ENCODE peak calls at places on chromosomes 2 and 18, in seven cellular contexts. I is Peyer's patch, Y is tibial artery, X is heart right ventricle, A is pancreas, C is PC-9, S is adrenal gland. Q is an unnamed sample.

GRCh38 chr2:184577741-184578140 is 20.6 kb upstream of the ZNF804A start:
- DNase-seq in C (no peak), X (no peak), Y (no peak), I (no peak), A (no peak), S (no peak), Q (no peak)

GRCh38 chr2:72062336-72062735 is 85.3 kb downstream of the CYP26B1 start:
- DNase-seq in C (no peak), Y (no peak), A (no peak), I (no peak), X (no peak), S (no peak), Q (peak; percentile 54)

GRCh38 chr2:44169155-44169898 is 652 bp downstream of the PPM1B start:
- DNase-seq in Y (peak; percentile 74), A (peak; percentile 83), C (peak; percentile 59), I (peak; percentile 30), S (peak; percentile 35), X (no peak), Q (peak; percentile 56)

GRCh38 chr2:104790100-104790811 is 63.7 kb upstream of the POU3F3 start:
- DNase-seq in S (no peak), A (no peak), I (no peak), C (no peak), Y (no peak), X (no peak), Q (peak; percentile 30)

GRCh38 chr2:81242502-81242901 is 938.0 kb upstream of the LRRTM1 start:
- DNase-seq in A (no peak), S (no peak), Y (no peak), X (no peak), C (no peak), I (no peak), Q (no peak)

GRCh38 chr2:43133708-43134570 is 92.5 kb downstream of the ZFP36L2 start:
- DNase-seq in A (no peak), S (no peak), Y (peak; percentile 68), C (peak; percentile 26), I (peak; percentile 97), X (no peak), Q (no peak)

GRCh38 chr2:217703102-217703501 is 299.7 kb downstream of the TNS1 start:
- DNase-seq in A (peak; percentile 76), X (no peak), S (no peak), I (no peak), C (no peak), Y (no peak), Q (no peak)

GRCh38 chr2:15968280-15969178 is 28.2 kb downstream of the MYCN start:
- DNase-seq in I (no peak), Y (no peak), A (no peak), X (no peak), S (no peak), C (no peak), Q (no peak)

GRCh38 chr2:241853651-241854341 is 4.9 kb downstream of the PDCD1 start:
- DNase-seq in S (peak; percentile 33), Y (peak; percentile 63), I (no peak), C (no peak), X (peak; percentile 71), A (peak; percentile 77), Q (no peak)

GRCh38 chr2:109454764-109455394 is 158.9 kb downstream of the SEPTIN10 start:
- DNase-seq in I (no peak), S (no peak), A (no peak), C (no peak), X (no peak), Y (peak; percentile 59), Q (no peak)

GRCh38 chr2:221517362-221518121 is 54.6 kb downstream of the EPHA4 start:
- DNase-seq in Y (no peak), A (no peak), S (peak; percentile 16), C (peak; percentile 100), X (peak; percentile 24), I (peak; percentile 82), Q (no peak)

GRCh38 chr2:226743911-226744310 is 55.7 kb downstream of the IRS1 start:
- DNase-seq in Y (no peak), I (no peak), A (no peak), S (no peak), C (no peak), X (no peak), Q (no peak)

GRCh38 chr2:19801367-19802087 is 100.3 kb downstream of the TTC32 start:
- DNase-seq in S (peak; percentile 96), Y (peak; percentile 98), X (peak; percentile 83), C (peak; percentile 96), I (no peak), A (no peak), Q (no peak)

GRCh38 chr2:86791574-86791973 is 861 bp upstream of the CD8A start:
- DNase-seq in A (peak; percentile 36), Y (no peak), X (no peak), S (no peak), I (no peak), C (no peak), Q (no peak)

GRCh38 chr2:218438601-218439000 is 19.7 kb downstream of the VIL1 start:
- DNase-seq in Y (peak; percentile 33), X (no peak), S (no peak), C (no peak), I (no peak), A (no peak), Q (peak; percentile 13)

GRCh38 chr2:238701066-238701906 is 146.6 kb upstream of the TWIST2 start:
- DNase-seq in Y (peak; percentile 58), I (no peak), S (no peak), X (no peak), C (no peak), A (no peak), Q (no peak)

GRCh38 chr2:131105950-131106801 is 1.0 kb downstream of the PLEKHB2 start:
- DNase-seq in C (peak; percentile 62), X (no peak), S (peak; percentile 79), Y (peak; percentile 67), A (no peak), I (peak; percentile 46), Q (peak; percentile 38)

GRCh38 chr18:1846640-1847039 is 724.7 kb downstream of the METTL4 start:
- DNase-seq in S (no peak), A (no peak), Y (no peak), C (no peak), I (no peak), X (no peak), Q (peak; percentile 40)

GRCh38 chr2:149559341-149560068 is 28.1 kb downstream of the MMADHC start:
- DNase-seq in Y (no peak), S (no peak), I (no peak), C (no peak), A (no peak), X (no peak), Q (no peak)

GRCh38 chr18:36850527-36851201 is 21.7 kb downstream of the KIAA1328 start:
- DNase-seq in C (peak; percentile 52), Y (no peak), X (no peak), A (no peak), S (peak; percentile 41), I (no peak), Q (peak; percentile 86)

GRCh38 chr2:189337648-189338047 is 103.6 kb upstream of the WDR75 start:
- DNase-seq in I (no peak), C (no peak), X (no peak), Y (no peak), S (no peak), A (no peak), Q (peak; percentile 87)

GRCh38 chr2:168246483-168247340 is 683 bp downstream of the STK39 start:
- DNase-seq in C (peak; percentile 37), Y (peak; percentile 85), X (peak; percentile 80), A (peak; percentile 89), I (peak; percentile 74), S (peak; percentile 52), Q (peak; percentile 65)

GRCh38 chr2:168245074-168245825 is 2.1 kb downstream of the STK39 start:
- DNase-seq in Y (no peak), C (no peak), A (no peak), X (no peak), S (no peak), I (no peak), Q (peak; percentile 15)

GRCh38 chr2:168244318-168244717 is 3.1 kb downstream of the STK39 start:
- DNase-seq in X (no peak), S (no peak), C (no peak), I (peak; percentile 26), Y (no peak), A (no peak), Q (no peak)

GRCh38 chr2:168246072-168246482 is 1.3 kb downstream of the STK39 start:
- DNase-seq in C (no peak), I (no peak), X (no peak), S (no peak), Y (no peak), A (no peak), Q (no peak)

GRCh38 chr2:168247341-168248305 is at the start of gene STK39:
- DNase-seq in C (peak; percentile 58), S (peak; percentile 65), A (peak; percentile 88), I (peak; percentile 52), Y (peak; percentile 84), X (peak; percentile 83), Q (peak; percentile 85)
- TF ChIP-seq CTCF in C (no peak), S (no peak), A (no peak), I (no peak), Y (no peak), X (no peak), Q (no peak)

DNA sequence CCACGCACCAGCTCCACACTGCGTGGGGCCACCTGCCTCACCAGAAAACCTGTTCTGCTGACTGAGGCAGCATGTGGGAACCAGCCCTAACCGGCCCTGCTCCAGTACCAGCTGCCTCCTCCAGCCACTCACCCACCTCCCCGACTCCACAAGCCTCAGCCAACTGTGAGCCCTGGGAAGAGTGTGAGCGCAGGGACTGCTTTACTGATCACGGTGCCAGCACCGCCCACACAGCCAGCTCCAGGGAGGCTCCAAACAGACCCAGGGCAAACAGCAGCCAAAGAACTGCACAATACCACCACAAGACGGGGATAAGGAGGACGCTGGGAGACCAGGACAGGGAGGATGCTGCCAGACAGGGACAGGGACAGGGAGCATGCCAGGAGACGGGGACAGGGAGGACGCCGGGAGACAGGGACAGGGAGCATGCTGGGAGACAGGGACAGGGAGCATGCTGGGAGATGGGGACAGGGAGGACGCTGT is 28.4 kb downstream of the EIPR1 start:
- DNase-seq in X (no peak), S (no peak), I (no peak), C (no peak), A (no peak), Y (no peak), Q (peak; percentile 32)
- H3K4me1 ChIP-seq in X (no peaks in the 10 kb centered on the region), S (no peaks in the 10 kb centered on the region), I (no peaks in the 10 kb centered on the region), C (no peaks in the 10 kb centered on the region), A (no peaks in the 10 kb centered on the region), Y (no peaks in the 10 kb centered on the region), Q (no peaks in the 10 kb centered on the region)

DNA sequence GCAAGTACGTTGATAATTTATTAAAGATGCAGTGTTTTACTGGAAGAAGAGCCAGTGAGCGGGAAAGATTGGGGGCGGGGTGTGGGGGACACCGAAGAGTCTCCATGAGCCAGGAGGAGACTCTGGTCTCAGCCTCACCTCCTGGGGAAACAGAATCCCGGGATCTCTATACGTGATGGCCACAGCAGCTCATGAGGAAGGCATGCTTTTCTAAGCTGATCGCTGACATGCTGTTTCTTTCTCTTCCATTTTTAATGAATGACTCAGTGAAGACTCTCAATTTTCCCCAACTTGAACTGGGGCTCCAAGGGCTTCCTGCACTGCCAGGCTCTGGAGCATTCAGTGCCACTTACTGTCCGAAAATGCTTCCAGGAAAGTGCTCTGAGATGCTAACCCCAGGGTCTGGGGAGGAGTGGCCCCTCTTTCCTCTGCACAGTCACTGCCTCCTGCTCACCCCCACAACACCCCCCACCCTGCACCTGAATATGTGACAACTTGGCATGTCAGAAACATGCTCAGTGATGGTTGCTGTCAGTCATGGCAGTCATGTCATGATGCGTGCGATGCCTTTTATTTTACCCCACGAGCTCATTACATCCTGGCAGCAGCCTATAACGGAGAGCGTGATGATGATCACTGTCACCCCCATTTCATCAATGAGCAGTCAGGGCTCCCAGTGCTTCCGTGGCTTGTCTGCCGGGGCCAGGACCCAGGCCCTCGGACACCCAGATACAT is 164.2 kb upstream of the CAPN13 start:
- DNase-seq in C (no peak), Y (no peak), A (no peak), I (no peak), X (no peak), S (no peak), Q (no peak)
- H3K36me3 ChIP-seq in C (no peaks in the 10 kb centered on the region), Y (no peaks in the 10 kb centered on the region), A (no peaks in the 10 kb centered on the region), I (no peaks in the 10 kb centered on the region), X (no peaks in the 10 kb centered on the region), S (no peaks in the 10 kb centered on the region), Q (no peaks in the 10 kb centered on the region)

GRCh38 chr2:10079931-10080535 is at the start of gene CYS1:
- DNase-seq in S (no peak), I (no peak), Y (no peak), X (no peak), C (no peak), A (peak; percentile 83), Q (peak; percentile 15)
- TF ChIP-seq CTCF in S (no peak), I (no peak), Y (no peak), X (no peak), C (no peak), A (no peak), Q (no peak)

Q was measured in cardiac muscle cell.